ENCODE peak calls at places on chromosomes 5 and 9, in ten cellular contexts. H is sigmoid colon, Y is stomach, Z is A549, O is tibial nerve, G is transverse colon, T is upper lobe of left lung, S is suprapubic skin, K is H1, W is K562. E is an unnamed sample.
A peak's percentile ranks its signal among the peaks of the same experiment; 100 is the strongest.

GRCh38 chr9:91038483-91039124 is 237.0 kb downstream of the SYK start:
- DNase-seq in T (no peak), Y (no peak), G (no peak), Z (no peak), S (no peak), K (no peak), H (no peak), O (no peak), W (no peak), E (no peak)

GRCh38 chr9:91374939-91375338 is 13.2 kb upstream of the AUH start:
- DNase-seq in H (no peak), Y (no peak), O (no peak), W (no peak), K (no peak), S (no peak), G (no peak), T (no peak), Z (no peak), E (no peak)

GRCh38 chr9:96874947-96875459 is 20.7 kb upstream of the ZNF782 start:
- DNase-seq in S (no peak), Y (peak; percentile 72), H (no peak), Z (peak; percentile 35), K (no peak), W (no peak), T (peak; percentile 59), G (peak; percentile 85), O (no peak), E (no peak)

GRCh38 chr5:141713616-141714309 is 31.7 kb upstream of the ARAP3 start:
- DNase-seq in O (no peak), Y (no peak), W (no peak), S (no peak), K (no peak), G (no peak), H (no peak), T (no peak), Z (no peak), E (no peak)

GRCh38 chr5:143101740-143102386 is 301.6 kb downstream of the NR3C1 start:
- DNase-seq in K (no peak), W (peak; percentile 32), O (no peak), H (no peak), Z (no peak), T (no peak), S (no peak), G (no peak), Y (no peak), E (no peak)

GRCh38 chr9:116030532-116030931 is 123.1 kb upstream of the PAPPA start:
- DNase-seq in K (no peak), Z (no peak), G (no peak), W (no peak), O (no peak), T (no peak), H (no peak), Y (no peak), S (no peak), E (no peak)

GRCh38 chr5:133261993-133262392 is 210.2 kb downstream of the HSPA4 start:
- DNase-seq in H (no peak), G (no peak), O (no peak), S (no peak), T (no peak), K (no peak), W (peak; percentile 24), Y (peak; percentile 33), Z (no peak), E (no peak)

GRCh38 chr5:59955241-59955640 is 61.7 kb upstream of the PDE4D start:
- DNase-seq in K (no peak), S (no peak), Z (no peak), G (no peak), W (no peak), Y (no peak), H (no peak), T (no peak), O (no peak), E (no peak)

GRCh38 chr5:108149369-108149768 is 232.5 kb downstream of the FBXL17 start:
- DNase-seq in Z (no peak), W (no peak), S (no peak), O (no peak), G (no peak), Y (no peak), H (no peak), K (no peak), T (no peak), E (no peak)

GRCh38 chr5:108143581-108143980 is 238.3 kb downstream of the FBXL17 start:
- DNase-seq in H (no peak), K (no peak), O (no peak), S (no peak), Y (no peak), T (no peak), W (no peak), G (no peak), Z (no peak), E (no peak)

GRCh38 chr5:108144332-108144731 is 237.6 kb downstream of the FBXL17 start:
- DNase-seq in Z (no peak), G (no peak), T (no peak), S (no peak), O (no peak), W (no peak), H (no peak), K (no peak), Y (no peak), E (no peak)

GRCh38 chr5:108146222-108146621 is 235.7 kb downstream of the FBXL17 start:
- DNase-seq in Y (no peak), T (no peak), Z (no peak), S (no peak), G (no peak), O (no peak), H (no peak), K (no peak), W (no peak), E (no peak)

DNA sequence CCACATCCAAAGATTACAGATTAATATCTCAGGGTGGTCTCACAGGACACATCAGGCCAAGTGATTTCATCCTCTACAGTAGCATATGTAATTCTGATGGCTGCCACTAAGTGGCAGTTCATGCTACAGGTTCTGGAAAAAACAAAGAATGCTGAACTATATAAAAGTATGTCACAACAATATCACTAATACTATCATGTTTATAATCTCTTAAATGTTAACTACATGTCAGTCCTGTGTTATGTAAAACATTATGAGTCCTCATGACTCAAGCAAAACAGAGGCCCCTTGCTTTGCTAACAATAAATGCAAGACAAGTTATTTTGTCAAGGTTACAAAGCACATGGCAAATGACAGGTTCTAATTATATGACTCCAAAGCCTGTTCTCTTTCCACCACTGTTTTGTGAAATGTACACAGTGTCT is 233.2 kb downstream of the FBXL17 start:
- DNase-seq in Z (peak; percentile 5), G (no peak), H (no peak), Y (no peak), S (no peak), W (peak; percentile 9), O (no peak), T (no peak), K (no peak), E (no peak)
- TF ChIP-seq EP300 in Z (no peak), G (no peak), H (no peak), Y (no peak), S (no peak), W (no peak), O (no peak), T (no peak), K (no peak), E (no peak)

GRCh38 chr5:34547300-34548085 is 108.6 kb upstream of the RAI14 start:
- DNase-seq in W (no peak), K (peak; percentile 50), Z (no peak), T (no peak), G (no peak), O (no peak), Y (no peak), H (no peak), S (no peak), E (no peak)
- TF ChIP-seq CTCF in W (no peak), K (no peak), Z (no peak), T (no peak), G (no peak), O (no peak), Y (no peak), H (no peak), S (no peak), E (no peak)

GRCh38 chr9:123645762-123646161 is 284.2 kb downstream of the DENND1A start:
- DNase-seq in S (no peak), O (no peak), Z (no peak), K (no peak), G (no peak), W (no peak), T (no peak), Y (no peak), H (no peak), E (no peak)

GRCh38 chr9:123640792-123641222 is 284.8 kb downstream of the CRB2 start:
- DNase-seq in H (no peak), S (no peak), O (no peak), Y (no peak), G (no peak), Z (no peak), W (no peak), K (no peak), T (no peak), E (no peak)

GRCh38 chr9:123645126-123645525 is 284.8 kb downstream of the DENND1A start:
- DNase-seq in W (no peak), Y (no peak), K (no peak), O (no peak), G (no peak), Z (no peak), S (no peak), T (no peak), H (no peak), E (no peak)

GRCh38 chr9:123642291-123643278 is 286.6 kb downstream of the CRB2 start:
- DNase-seq in Z (no peak), O (peak; percentile 38), T (peak; percentile 77), H (peak; percentile 72), G (peak; percentile 73), Y (peak; percentile 74), K (no peak), W (peak; percentile 76), S (no peak), E (peak; percentile 67)

GRCh38 chr9:123643518-123643917 is 286.4 kb downstream of the DENND1A start:
- DNase-seq in G (peak; percentile 85), S (no peak), T (peak; percentile 80), K (no peak), H (no peak), Z (no peak), Y (no peak), O (no peak), W (no peak), E (no peak)
- TF ChIP-seq EP300 in G (peak; percentile 7), S (no peak), T (no peak), K (no peak), H (no peak), Z (no peak), Y (no peak), O (no peak), W (no peak), E (no peak)

DNA sequence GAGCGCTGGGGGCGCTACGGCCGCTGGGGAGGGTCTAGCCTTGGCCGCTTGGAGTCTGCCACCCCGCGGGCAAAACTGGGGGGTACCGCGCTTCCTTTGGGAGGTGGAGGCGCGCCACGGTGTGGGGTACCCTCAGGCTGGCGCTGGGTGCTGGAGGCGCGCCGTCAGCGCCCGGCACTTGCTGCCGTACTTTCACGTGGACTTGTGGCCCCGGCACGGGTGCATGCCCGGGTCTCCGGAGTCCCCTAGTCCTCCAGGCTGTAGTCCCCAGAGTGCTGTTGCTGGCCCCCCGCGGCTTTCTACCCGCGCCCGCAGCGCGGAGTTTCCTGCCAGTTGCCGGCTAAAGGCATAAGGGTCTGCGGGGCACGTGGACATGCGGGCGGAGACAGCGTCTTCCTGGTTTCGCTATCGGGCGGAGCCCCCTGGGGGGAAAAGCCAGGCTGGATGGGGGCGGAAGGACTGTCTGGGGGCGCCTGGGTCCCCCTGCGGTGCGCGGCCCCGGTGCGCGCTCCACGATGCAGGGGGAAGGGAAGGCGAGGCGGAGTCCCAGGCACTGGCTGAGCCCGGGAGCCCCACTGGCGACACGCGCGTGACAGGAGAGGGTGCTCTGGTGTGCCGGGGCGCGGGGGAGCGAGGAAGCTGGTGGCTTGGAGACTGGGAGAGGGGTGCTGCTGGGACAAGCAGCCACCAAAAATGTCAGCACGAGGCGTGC is 666 bp downstream of the PPARGC1B start:
- DNase-seq in Z (peak; percentile 41), O (no peak), G (peak; percentile 68), K (peak; percentile 84), H (peak; percentile 82), S (no peak), W (peak; percentile 77), Y (peak; percentile 55), T (peak; percentile 49), E (peak; percentile 32)
- TF ChIP-seq CTCF in Z (peak; percentile 21), O (no peak), G (no peak), K (no peak), H (no peak), S (no peak), W (peak; percentile 79), Y (no peak), T (no peak), E (no peak)